ENCODE peak calls at places on chromosomes 6 and 20, in seven cellular contexts. T is dorsolateral prefrontal cortex, Q is WTC11, U is K562, D is RWPE1, I is astrocyte of the spinal cord, A is IMR-90. M is an unnamed sample.

GRCh38 chr6:143941852-143942627 is 66.0 kb downstream of the PLAGL1 start:
- DNase-seq in T (no peak), Q (peak), U (peak), D (peak), I (peak), A (peak), M (peak)

GRCh38 chr20:57266251-57267157 is at the start of gene BMP7:
- DNase-seq in T (no peak), Q (peak), U (no peak), D (no peak), I (peak), A (no peak), M (peak)

GRCh38 chr6:132814716-132815570 is 574 bp downstream of the RPS12 start:
- DNase-seq in T (no peak), Q (no peak), U (peak), D (no peak), I (no peak), A (no peak), M (no peak)

GRCh38 chr6:50977796-50978195 is 159.1 kb downstream of the TFAP2B start:
- DNase-seq in T (no peak), Q (no peak), U (no peak), D (no peak), I (no peak), A (no peak), M (no peak)

GRCh38 chr6:152952045-152952444 is 30.8 kb downstream of the FBXO5 start:
- DNase-seq in T (no peak), Q (no peak), U (no peak), D (peak), I (peak), A (peak), M (no peak)

GRCh38 chr6:6235786-6236185 is 84.7 kb downstream of the F13A1 start:
- DNase-seq in T (no peak), Q (no peak), U (no peak), D (no peak), I (no peak), A (no peak), M (no peak)

GRCh38 chr6:89146748-89147715 is 1.2 kb downstream of the PM20D2 start:
- DNase-seq in T (no peak), Q (peak), U (no peak), D (peak), I (peak), A (peak), M (no peak)

GRCh38 chr20:13105864-13106457 is 97.2 kb downstream of the SPTLC3 start:
- DNase-seq in T (no peak), Q (no peak), U (peak), D (peak), I (peak), A (peak), M (no peak)

GRCh38 chr6:167047554-167047953 is 48.4 kb downstream of the CEP43 start:
- DNase-seq in T (no peak), Q (no peak), U (no peak), D (no peak), I (no peak), A (no peak), M (no peak)

GRCh38 chr6:138234363-138234762 is 16.1 kb upstream of the PBOV1 start:
- DNase-seq in T (no peak), Q (no peak), U (no peak), D (peak), I (no peak), A (no peak), M (no peak)

GRCh38 chr6:168134399-168135201 is 55.6 kb upstream of the FRMD1 start:
- DNase-seq in T (no peak), Q (no peak), U (no peak), D (no peak), I (no peak), A (no peak), M (no peak)

GRCh38 chr6:25035451-25036435 is 100.0 kb upstream of the RIPOR2 start:
- DNase-seq in T (no peak), Q (no peak), U (peak), D (no peak), I (no peak), A (no peak), M (no peak)

GRCh38 chr20:2102585-2103453 is 1.2 kb downstream of the STK35 start:
- DNase-seq in T (peak), Q (peak), U (peak), D (peak), I (peak), A (peak), M (peak)

GRCh38 chr6:45586216-45587171 is 208.8 kb upstream of the SUPT3H start:
- DNase-seq in T (no peak), Q (no peak), U (peak), D (peak), I (no peak), A (no peak), M (no peak)

GRCh38 chr6:105981002-105981887 is 104.9 kb upstream of the PRDM1 start:
- DNase-seq in T (no peak), Q (peak), U (no peak), D (no peak), I (no peak), A (no peak), M (no peak)

GRCh38 chr6:46221221-46221793 is 50.5 kb upstream of the ENPP5 start:
- DNase-seq in T (no peak), Q (no peak), U (peak), D (peak), I (peak), A (peak), M (no peak)

GRCh38 chr6:170444056-170444505 is 109.0 kb downstream of the PSMB1 start:
- DNase-seq in T (no peak), Q (no peak), U (no peak), D (no peak), I (no peak), A (no peak), M (no peak)

GRCh38 chr6:5481024-5481423 is 219.7 kb downstream of the FARS2 start:
- DNase-seq in T (no peak), Q (no peak), U (no peak), D (no peak), I (no peak), A (no peak), M (no peak)

GRCh38 chr20:3238616-3239025 is 369 bp downstream of the SLC4A11 start:
- DNase-seq in T (no peak), Q (peak), U (peak), D (peak), I (no peak), A (no peak), M (no peak)

GRCh38 chr6:116034327-116034726 is 26.4 kb downstream of the FRK start:
- DNase-seq in T (no peak), Q (no peak), U (peak), D (no peak), I (peak), A (peak), M (no peak)

GRCh38 chr6:88629838-88630462 is 333.5 kb downstream of the RNGTT start:
- DNase-seq in T (peak), Q (peak), U (no peak), D (no peak), I (peak), A (no peak), M (no peak)

GRCh38 chr20:36745234-36745926 is 510 bp downstream of the NDRG3 start:
- DNase-seq in T (no peak), Q (no peak), U (peak), D (no peak), I (peak), A (no peak), M (no peak)

GRCh38 chr6:116439572-116439971 is 21.6 kb upstream of the CALHM6 start:
- DNase-seq in T (no peak), Q (no peak), U (no peak), D (no peak), I (peak), A (peak), M (no peak)

GRCh38 chr6:26020983-26021349 is 58.4 kb downstream of the TRIM38 start:
- DNase-seq in T (no peak), Q (peak), U (peak), D (peak), I (peak), A (peak), M (no peak)

GRCh38 chr6:170374571-170375444 is 68.2 kb downstream of the FAM120B start:
- DNase-seq in T (no peak), Q (no peak), U (no peak), D (no peak), I (no peak), A (peak), M (no peak)

GRCh38 chr20:46557231-46557956 is 6.9 kb upstream of the OCSTAMP start:
- DNase-seq in T (no peak), Q (no peak), U (no peak), D (peak), I (no peak), A (peak), M (no peak)

GRCh38 chr20:38184098-38184497 is 19.0 kb upstream of the TGM2 start:
- DNase-seq in T (no peak), Q (no peak), U (peak), D (peak), I (no peak), A (no peak), M (no peak)

GRCh38 chr6:89792881-89793280 is 26.7 kb downstream of the MDN1 start:
- DNase-seq in T (no peak), Q (no peak), U (peak), D (peak), I (peak), A (peak), M (peak)

DNA sequence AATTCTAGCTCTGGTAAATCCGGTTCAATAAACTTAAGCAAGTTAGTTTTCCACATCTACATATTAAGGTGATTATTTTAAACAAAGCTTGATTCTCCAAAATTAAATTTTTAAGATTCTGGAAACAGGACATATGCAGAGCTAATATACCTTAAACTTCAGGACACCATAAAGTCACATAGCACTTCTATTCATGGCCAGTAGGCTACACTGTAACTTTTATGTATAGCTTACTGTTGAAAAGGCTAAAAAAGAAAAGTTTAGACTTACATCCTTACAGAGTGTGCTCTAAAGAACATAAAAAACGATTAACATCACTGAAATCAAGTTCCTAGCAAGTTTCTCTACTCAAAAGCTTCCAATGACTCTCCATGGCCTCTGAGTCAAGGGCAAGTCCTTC is 224.7 kb downstream of the PTPRK start:
- DNase-seq in T (no peak), Q (no peak), U (no peak), D (no peak), I (no peak), A (no peak), M (no peak)
- TF ChIP-seq CTCF in T (peak), Q (no peak), U (no peak), D (no peak), I (no peak), A (peak), M (no peak)

DNA sequence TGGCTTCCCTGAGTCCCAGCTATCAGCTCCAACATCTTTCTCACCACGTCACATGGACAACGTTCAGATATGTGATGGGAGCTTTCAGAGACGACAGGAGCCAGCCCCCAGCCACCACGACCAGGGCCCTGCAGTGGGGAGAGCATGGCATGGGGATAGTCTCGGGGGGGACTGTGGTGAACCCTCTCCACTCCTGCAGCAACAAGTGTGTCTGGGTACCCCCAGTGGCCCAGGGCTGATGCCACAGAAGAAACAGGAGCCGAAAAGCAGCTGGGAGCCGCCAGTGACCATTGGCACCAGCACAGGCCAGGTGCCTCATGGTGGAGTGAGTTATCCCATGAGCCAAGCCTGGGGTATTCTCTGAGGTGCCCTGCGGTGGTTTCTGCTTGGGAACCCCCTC is 339.7 kb downstream of the TAF4 start:
- DNase-seq in T (no peak), Q (no peak), U (no peak), D (no peak), I (no peak), A (no peak), M (no peak)
- TF ChIP-seq CTCF in T (no peak), Q (no peak), U (no peak), D (no peak), I (no peak), A (no peak), M (no peak)

DNA sequence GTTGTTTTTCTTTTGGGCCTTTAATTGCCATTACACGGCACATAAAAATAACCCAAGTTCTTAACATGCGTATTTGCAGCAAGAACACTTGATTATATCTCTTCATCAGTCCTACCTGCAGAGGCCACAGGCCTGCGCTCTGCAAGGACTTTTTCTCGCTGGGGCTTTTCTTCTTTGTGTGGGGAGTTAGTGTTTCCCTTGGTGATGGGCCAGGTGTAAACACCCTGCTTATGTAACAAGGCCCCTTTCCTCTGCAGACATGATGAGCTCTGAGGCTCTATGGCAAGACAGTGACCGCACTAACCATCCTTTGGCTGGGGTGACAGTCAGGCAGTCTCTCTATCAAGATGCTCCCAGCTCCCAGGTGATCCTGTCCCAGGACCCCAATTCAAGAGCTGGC is 97.8 kb upstream of the PCSK2 start:
- DNase-seq in T (no peak), Q (no peak), U (no peak), D (no peak), I (no peak), A (no peak), M (no peak)
- TF ChIP-seq CTCF in T (no peak), Q (no peak), U (no peak), D (no peak), I (no peak), A (no peak), M (no peak)

GRCh38 chr6:33405541-33405940 is 5.3 kb upstream of the PHF1 start:
- DNase-seq in T (no peak), Q (no peak), U (no peak), D (no peak), I (no peak), A (no peak), M (no peak)

GRCh38 chr6:33406161-33406560 is 4.7 kb upstream of the PHF1 start:
- DNase-seq in T (no peak), Q (no peak), U (no peak), D (no peak), I (no peak), A (no peak), M (no peak)

GRCh38 chr6:33410050-33410710 is 634 bp upstream of the PHF1 start:
- DNase-seq in T (peak), Q (peak), U (peak), D (peak), I (peak), A (peak), M (peak)

GRCh38 chr6:33404884-33405283 is 5.9 kb upstream of the PHF1 start:
- DNase-seq in T (no peak), Q (no peak), U (no peak), D (no peak), I (no peak), A (no peak), M (no peak)

GRCh38 chr6:33407132-33407718 is 3.6 kb upstream of the PHF1 start:
- DNase-seq in T (no peak), Q (no peak), U (peak), D (no peak), I (peak), A (peak), M (no peak)
- TF ChIP-seq CTCF in T (no peak), Q (no peak), U (peak), D (no peak), I (no peak), A (peak), M (peak)

GRCh38 chr6:43914272-43915147 is 144.5 kb downstream of the VEGFA start:
- DNase-seq in T (no peak), Q (no peak), U (no peak), D (no peak), I (no peak), A (no peak), M (no peak)

GRCh38 chr6:43911625-43912577 is 141.9 kb downstream of the VEGFA start:
- DNase-seq in T (no peak), Q (no peak), U (no peak), D (no peak), I (no peak), A (no peak), M (no peak)

GRCh38 chr6:43911354-43911624 is 141.3 kb downstream of the VEGFA start:
- DNase-seq in T (no peak), Q (no peak), U (no peak), D (no peak), I (no peak), A (peak), M (no peak)

GRCh38 chr6:43913388-43914271 is 143.6 kb downstream of the VEGFA start:
- DNase-seq in T (no peak), Q (no peak), U (no peak), D (no peak), I (no peak), A (peak), M (no peak)

GRCh38 chr6:43912598-43913387 is 142.8 kb downstream of the VEGFA start:
- DNase-seq in T (no peak), Q (no peak), U (no peak), D (no peak), I (no peak), A (no peak), M (no peak)
- TF ChIP-seq CTCF in T (no peak), Q (no peak), U (no peak), D (no peak), I (no peak), A (no peak), M (no peak)

GRCh38 chr6:16184129-16184528 is 54.3 kb upstream of the GMPR start:
- DNase-seq in T (no peak), Q (peak), U (peak), D (peak), I (no peak), A (peak), M (no peak)
- TF ChIP-seq CTCF in T (no peak), Q (no peak), U (peak), D (no peak), I (no peak), A (peak), M (peak)

GRCh38 chr6:15513801-15514711 is 148.8 kb downstream of the DTNBP1 start:
- DNase-seq in T (peak), Q (no peak), U (no peak), D (peak), I (no peak), A (no peak), M (no peak)

GRCh38 chr6:15516378-15516777 is 146.4 kb downstream of the DTNBP1 start:
- DNase-seq in T (peak), Q (no peak), U (no peak), D (no peak), I (no peak), A (no peak), M (no peak)

GRCh38 chr6:15515226-15515625 is 147.6 kb downstream of the DTNBP1 start:
- DNase-seq in T (peak), Q (no peak), U (no peak), D (no peak), I (no peak), A (no peak), M (no peak)

GRCh38 chr6:15516923-15517560 is 145.8 kb downstream of the DTNBP1 start:
- DNase-seq in T (peak), Q (no peak), U (no peak), D (no peak), I (no peak), A (no peak), M (no peak)

DNA sequence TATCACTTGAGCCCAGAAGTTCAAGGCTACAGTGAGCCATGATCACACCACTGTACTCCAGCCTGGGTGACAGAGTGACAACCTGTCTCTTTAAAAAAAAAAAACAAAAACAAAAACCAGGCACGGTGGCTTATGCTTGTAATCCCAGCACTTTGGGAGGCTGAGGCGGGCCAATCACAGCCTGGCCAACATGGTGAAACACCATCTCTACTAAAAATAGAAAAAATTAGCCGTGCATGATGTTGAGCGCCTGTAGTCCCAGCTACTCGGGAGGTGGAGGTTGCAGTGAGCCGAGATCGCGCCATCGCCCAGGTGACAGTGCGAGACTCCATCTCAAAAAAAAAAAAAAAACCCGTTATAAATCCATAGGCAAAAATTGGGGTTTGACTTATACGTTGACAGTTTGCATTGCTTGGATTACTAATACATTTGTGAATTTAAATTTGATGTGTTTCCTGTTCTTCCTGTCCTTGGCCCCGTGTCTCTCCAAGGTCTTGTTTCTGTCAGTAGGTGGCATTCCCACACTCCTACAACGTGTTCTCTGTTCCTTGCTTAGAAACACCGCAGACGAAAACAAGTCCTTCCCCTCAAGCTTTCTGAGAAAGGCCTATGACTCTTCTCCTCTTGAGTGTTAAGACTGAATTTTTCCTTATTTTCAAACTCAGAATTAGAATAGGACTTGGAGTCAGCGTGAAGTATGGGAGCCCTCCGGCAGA is 147.0 kb downstream of the DTNBP1 start:
- DNase-seq in T (peak), Q (no peak), U (no peak), D (no peak), I (no peak), A (no peak), M (no peak)
- TF ChIP-seq CTCF in T (no peak), Q (no peak), U (peak), D (no peak), I (no peak), A (no peak), M (no peak)

GRCh38 chr6:2952557-2953095 is 18.7 kb downstream of the SERPINB6 start:
- DNase-seq in T (peak), Q (peak), U (peak), D (peak), I (peak), A (peak), M (peak)
- TF ChIP-seq CTCF in T (peak), Q (peak), U (peak), D (peak), I (peak), A (peak), M (peak)